ENCODE peak calls at places on chromosomes 11 and 22, in six cellular contexts. B, G, F, S, Z and R are unnamed samples.

GRCh38 chr11:100929377-100929776 is 200.2 kb downstream of the PGR start:
- DNase-seq in B (no peak), G (no peak), F (no peak), S (no peak), Z (no peak), R (no peak)

GRCh38 chr11:45662665-45663485 is 2.5 kb downstream of the CHST1 start:
- DNase-seq in B (no peak), G (peak), F (no peak), S (no peak), Z (peak), R (peak)

GRCh38 chr11:64204080-64204440 is 2.5 kb upstream of the FERMT3 start:
- DNase-seq in B (no peak), G (no peak), F (no peak), S (no peak), Z (no peak), R (no peak)

GRCh38 chr11:132263231-132263630 is 892.8 kb downstream of the NTM start:
- DNase-seq in B (no peak), G (no peak), F (no peak), S (no peak), Z (no peak), R (no peak)

GRCh38 chr11:119055901-119056300 is 1.1 kb downstream of the HYOU1 start:
- DNase-seq in B (no peak), G (no peak), F (no peak), S (no peak), Z (peak), R (peak)

GRCh38 chr22:50119768-50120251 is 30.0 kb downstream of the MOV10L1 start:
- DNase-seq in B (no peak), G (no peak), F (no peak), S (peak), Z (peak), R (no peak)

GRCh38 chr11:68842427-68843051 is 823 bp upstream of the CPT1A start:
- DNase-seq in B (no peak), G (no peak), F (no peak), S (no peak), Z (no peak), R (no peak)

GRCh38 chr11:58923300-58923788 is 15.9 kb upstream of the GLYATL1 start:
- DNase-seq in B (peak), G (peak), F (no peak), S (no peak), Z (no peak), R (peak)

GRCh38 chr11:59973097-59973496 is 9.3 kb downstream of the OOSP4A start:
- DNase-seq in B (no peak), G (no peak), F (no peak), S (no peak), Z (no peak), R (no peak)

GRCh38 chr11:67417425-67417824 is 1.9 kb downstream of the CARNS1 start:
- DNase-seq in B (no peak), G (no peak), F (no peak), S (no peak), Z (no peak), R (no peak)

GRCh38 chr11:113952588-113952987 is 22.3 kb upstream of the HTR3A start:
- DNase-seq in B (peak), G (no peak), F (no peak), S (no peak), Z (no peak), R (no peak)

GRCh38 chr11:109547356-109548027 is 125.5 kb downstream of the C11orf87 start:
- DNase-seq in B (no peak), G (no peak), F (no peak), S (no peak), Z (no peak), R (no peak)

GRCh38 chr22:41770715-41771452 is 29.6 kb upstream of the CCDC134 start:
- DNase-seq in B (no peak), G (no peak), F (no peak), S (no peak), Z (no peak), R (no peak)

GRCh38 chr22:37566329-37566837 is 6.1 kb downstream of the CDC42EP1 start:
- DNase-seq in B (peak), G (no peak), F (no peak), S (no peak), Z (no peak), R (no peak)

GRCh38 chr11:8354622-8355417 is 91.1 kb upstream of the LMO1 start:
- DNase-seq in B (no peak), G (no peak), F (no peak), S (no peak), Z (no peak), R (no peak)

GRCh38 chr11:128399186-128399585 is 188.2 kb downstream of the ETS1 start:
- DNase-seq in B (no peak), G (no peak), F (no peak), S (no peak), Z (peak), R (no peak)

GRCh38 chr11:85682330-85683305 is 3.4 kb downstream of the CCDC89 start:
- DNase-seq in B (peak), G (peak), F (peak), S (no peak), Z (peak), R (no peak)

GRCh38 chr11:70522261-70522612 is 123.9 kb downstream of the CTTN start:
- DNase-seq in B (no peak), G (no peak), F (no peak), S (no peak), Z (no peak), R (no peak)

GRCh38 chr11:32168924-32169323 is 78.0 kb downstream of the RCN1 start:
- DNase-seq in B (no peak), G (no peak), F (no peak), S (no peak), Z (no peak), R (no peak)

GRCh38 chr11:38562562-38562961 is 1964.5 kb upstream of the RAG2 start:
- DNase-seq in B (no peak), G (no peak), F (no peak), S (no peak), Z (no peak), R (no peak)

GRCh38 chr22:45082795-45083194 is 73.0 kb upstream of the PHF21B start:
- DNase-seq in B (no peak), G (peak), F (no peak), S (no peak), Z (no peak), R (no peak)

GRCh38 chr11:34825670-34826383 is 90.4 kb downstream of the APIP start:
- DNase-seq in B (peak), G (peak), F (no peak), S (no peak), Z (no peak), R (peak)

GRCh38 chr11:72924568-72925190 is 110.5 kb downstream of the ATG16L2 start:
- DNase-seq in B (no peak), G (peak), F (no peak), S (no peak), Z (peak), R (peak)

GRCh38 chr11:127816959-127817358 is 770.4 kb downstream of the ETS1 start:
- DNase-seq in B (no peak), G (no peak), F (no peak), S (no peak), Z (no peak), R (no peak)

GRCh38 chr11:120339394-120339890 is 3.2 kb downstream of the ARHGEF12 start:
- DNase-seq in B (peak), G (peak), F (no peak), S (no peak), Z (peak), R (peak)

GRCh38 chr22:37563153-37564081 is 3.1 kb downstream of the CDC42EP1 start:
- DNase-seq in B (peak), G (peak), F (no peak), S (peak), Z (peak), R (peak)

GRCh38 chr11:131691558-131692041 is 321.2 kb downstream of the NTM start:
- DNase-seq in B (no peak), G (peak), F (peak), S (no peak), Z (peak), R (no peak)

GRCh38 chr11:68471360-68472340 is 11.1 kb downstream of the PPP6R3 start:
- DNase-seq in B (no peak), G (no peak), F (no peak), S (no peak), Z (no peak), R (no peak)

GRCh38 chr22:19622061-19622441 is 92.3 kb upstream of the SEPTIN5 start:
- DNase-seq in B (no peak), G (no peak), F (no peak), S (no peak), Z (no peak), R (no peak)

GRCh38 chr11:6402561-6402981 is 12.3 kb downstream of the SMPD1 start:
- DNase-seq in B (peak), G (no peak), F (peak), S (no peak), Z (no peak), R (no peak)
- TF ChIP-seq POLR2AphosphoS5 in B (no peak), G (no peak), F (no peak), S (no peak), Z (no peak), R (no peak)

GRCh38 chr22:17911887-17912286 is 112.5 kb downstream of the MICAL3 start:
- DNase-seq in B (no peak), G (no peak), F (no peak), S (no peak), Z (no peak), R (no peak)

GRCh38 chr22:17912942-17913704 is 111.2 kb downstream of the MICAL3 start:
- DNase-seq in B (no peak), G (no peak), F (no peak), S (no peak), Z (no peak), R (no peak)

GRCh38 chr22:17907731-17908051 is 116.7 kb downstream of the MICAL3 start:
- DNase-seq in B (no peak), G (no peak), F (no peak), S (no peak), Z (no peak), R (no peak)

GRCh38 chr22:17911312-17911705 is 113.1 kb downstream of the MICAL3 start:
- DNase-seq in B (no peak), G (no peak), F (no peak), S (no peak), Z (no peak), R (no peak)

DNA sequence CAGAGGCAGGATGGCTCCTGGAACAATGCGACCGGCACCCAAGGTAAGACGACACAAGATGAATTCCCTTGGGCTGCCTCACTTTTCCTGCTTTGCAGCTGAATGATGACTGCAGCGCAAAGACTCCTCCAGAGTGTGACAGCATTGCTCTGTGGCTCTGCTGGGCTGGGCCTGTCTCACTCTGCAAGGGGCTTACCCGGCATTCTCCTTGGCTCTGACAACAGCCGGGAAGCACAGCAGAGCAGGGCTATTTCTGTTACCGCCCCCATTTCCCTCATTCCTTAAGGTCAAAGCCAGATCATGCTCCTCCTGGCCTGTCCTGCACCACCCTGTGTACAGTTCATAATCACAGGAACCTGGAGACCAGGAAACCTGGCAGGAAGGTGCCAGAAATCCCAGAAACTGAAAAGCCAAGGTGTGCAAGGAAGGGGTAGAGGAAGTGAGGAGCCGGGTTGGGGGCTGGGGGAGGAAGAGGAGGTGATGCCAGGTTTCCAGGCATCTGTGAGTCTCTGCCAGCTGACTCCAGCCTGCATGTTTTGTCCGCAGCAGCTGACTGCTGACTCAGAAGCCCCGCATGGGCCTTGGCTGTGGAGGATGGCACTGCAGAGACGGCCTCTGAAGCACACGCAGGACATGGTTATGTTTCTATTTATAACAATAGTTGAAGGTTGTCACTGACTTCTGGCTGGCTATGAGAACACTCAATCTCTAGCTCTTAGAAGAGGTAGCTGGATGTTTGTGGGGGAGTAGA is 113.6 kb downstream of the MICAL3 start:
- DNase-seq in B (peak), G (peak), F (no peak), S (no peak), Z (peak), R (no peak)
- TF ChIP-seq POLR2AphosphoS5 in B (peak), G (no peak), F (no peak), S (no peak), Z (peak), R (no peak)

GRCh38 chr11:28834877-28835276 is 726.7 kb downstream of the METTL15 start:
- DNase-seq in B (no peak), G (no peak), F (no peak), S (no peak), Z (peak), R (no peak)

GRCh38 chr11:28835790-28836189 is 727.6 kb downstream of the METTL15 start:
- DNase-seq in B (no peak), G (no peak), F (no peak), S (no peak), Z (peak), R (no peak)

GRCh38 chr11:28835317-28835716 is 727.1 kb downstream of the METTL15 start:
- DNase-seq in B (no peak), G (no peak), F (no peak), S (no peak), Z (no peak), R (no peak)

GRCh38 chr11:28833169-28833568 is 725.0 kb downstream of the METTL15 start:
- DNase-seq in B (no peak), G (no peak), F (no peak), S (no peak), Z (no peak), R (no peak)

DNA sequence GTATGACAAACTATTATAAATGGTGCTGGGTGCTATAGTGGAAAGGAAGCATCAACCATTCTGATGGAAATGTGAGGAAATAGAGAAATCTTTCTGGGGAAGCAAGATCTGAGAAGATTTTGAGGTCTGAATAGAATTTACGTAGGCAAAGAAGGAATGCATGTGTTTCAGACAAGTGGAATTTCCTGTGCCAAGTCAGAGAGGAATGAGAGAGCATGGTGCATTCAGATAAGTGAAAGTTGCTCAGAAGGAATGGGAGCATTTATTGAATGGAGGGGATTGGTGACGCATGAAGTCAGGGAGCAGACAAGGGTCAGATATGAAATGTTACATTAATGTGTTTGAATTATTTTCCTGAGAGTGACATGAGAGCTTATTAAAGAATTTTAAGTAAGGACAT is 725.5 kb downstream of the METTL15 start:
- DNase-seq in B (no peak), G (no peak), F (no peak), S (no peak), Z (peak), R (no peak)
- TF ChIP-seq POLR2AphosphoS5 in B (no peak), G (no peak), F (no peak), S (no peak), Z (peak), R (no peak)

GRCh38 chr22:36299911-36300310 is 47.0 kb downstream of the APOL1 start:
- DNase-seq in B (no peak), G (no peak), F (no peak), S (no peak), Z (no peak), R (no peak)

GRCh38 chr22:36301851-36302250 is 48.9 kb downstream of the APOL1 start:
- DNase-seq in B (no peak), G (no peak), F (no peak), S (no peak), Z (no peak), R (no peak)

GRCh38 chr22:36299295-36299694 is 46.4 kb downstream of the APOL1 start:
- DNase-seq in B (no peak), G (no peak), F (no peak), S (no peak), Z (no peak), R (no peak)

GRCh38 chr22:36301384-36301828 is 48.5 kb downstream of the APOL1 start:
- DNase-seq in B (peak), G (peak), F (peak), S (no peak), Z (peak), R (peak)

DNA sequence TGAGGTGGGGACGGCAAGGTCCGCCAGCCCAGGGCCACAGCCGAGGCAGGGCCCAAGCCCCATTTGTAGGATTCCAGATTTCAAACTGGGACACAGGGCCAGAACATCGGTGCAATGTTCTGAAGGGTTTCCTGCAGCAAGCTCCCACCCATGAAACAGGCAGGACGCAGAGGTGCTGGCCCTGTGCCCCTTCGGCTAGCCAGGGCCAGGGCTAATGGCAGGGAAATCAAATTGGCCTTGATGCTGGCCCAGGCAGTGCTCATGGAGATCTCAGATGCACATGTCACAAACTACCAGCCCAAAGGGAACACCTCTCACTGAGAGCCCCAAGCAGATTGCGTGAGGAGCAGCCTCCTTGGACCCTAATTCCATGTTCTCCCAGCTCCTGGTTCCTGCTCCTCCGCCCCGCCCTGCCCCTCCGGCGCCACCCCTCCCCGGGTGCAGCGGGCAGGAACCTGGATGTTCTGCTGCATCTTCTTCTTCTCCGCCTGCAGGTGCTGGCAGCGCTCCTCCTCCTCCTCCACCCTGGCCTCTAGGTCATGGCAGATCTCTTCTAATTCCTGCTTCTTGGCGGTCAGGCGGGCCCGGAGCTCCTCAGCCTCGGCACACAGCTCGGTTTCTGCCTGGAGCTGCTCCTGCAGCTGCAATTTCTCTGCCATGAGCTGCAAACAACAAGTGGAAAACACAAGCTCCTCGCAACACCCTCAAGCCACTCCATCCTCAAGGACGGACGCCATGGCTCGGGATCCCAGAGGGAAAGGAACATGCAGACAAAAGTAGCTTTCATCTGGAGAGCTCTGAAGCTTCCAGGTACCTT is 47.7 kb downstream of the APOL1 start:
- DNase-seq in B (no peak), G (no peak), F (no peak), S (no peak), Z (no peak), R (no peak)
- TF ChIP-seq POLR2AphosphoS5 in B (no peak), G (no peak), F (no peak), S (no peak), Z (peak), R (no peak)

GRCh38 chr11:122468965-122469364 is 186.6 kb upstream of the UBASH3B start:
- DNase-seq in B (no peak), G (no peak), F (no peak), S (no peak), Z (no peak), R (no peak)

GRCh38 chr11:122459064-122459463 is 196.5 kb upstream of the UBASH3B start:
- DNase-seq in B (no peak), G (no peak), F (no peak), S (no peak), Z (no peak), R (no peak)

DNA sequence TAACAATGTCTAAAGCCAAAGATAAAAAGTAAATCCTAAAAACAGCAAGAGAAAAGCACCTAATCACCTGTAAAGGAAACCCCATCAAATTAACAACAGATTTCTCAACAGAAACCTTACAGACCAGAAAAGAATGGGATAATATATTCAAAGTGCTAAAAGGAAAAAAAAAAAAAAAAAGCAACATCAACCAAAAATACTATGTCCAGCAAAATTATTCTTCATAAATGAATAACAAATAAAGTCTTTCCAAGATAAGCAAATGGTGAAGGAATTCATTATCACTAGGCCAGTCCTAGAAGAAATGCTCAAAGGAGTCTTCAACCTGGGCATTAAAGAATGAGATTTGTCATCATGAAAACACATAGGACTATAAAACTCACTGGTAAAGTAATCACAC is 192.0 kb upstream of the UBASH3B start:
- DNase-seq in B (no peak), G (no peak), F (no peak), S (no peak), Z (no peak), R (no peak)
- TF ChIP-seq POLR2AphosphoS5 in B (no peak), G (no peak), F (no peak), S (no peak), Z (no peak), R (no peak)

GRCh38 chr11:1458340-1459218 is 28.0 kb downstream of the MOB2 start:
- DNase-seq in B (peak), G (peak), F (no peak), S (no peak), Z (no peak), R (no peak)
- TF ChIP-seq POLR2AphosphoS5 in B (no peak), G (no peak), F (no peak), S (no peak), Z (no peak), R (no peak)

GRCh38 chr11:111448420-111448819 is 63.8 kb downstream of the BTG4 start:
- DNase-seq in B (no peak), G (no peak), F (no peak), S (peak), Z (no peak), R (no peak)

GRCh38 chr11:111447931-111448330 is 64.3 kb downstream of the BTG4 start:
- DNase-seq in B (no peak), G (no peak), F (no peak), S (peak), Z (no peak), R (no peak)

GRCh38 chr11:111444040-111444439 is 65.0 kb upstream of the POU2AF1 start:
- DNase-seq in B (no peak), G (no peak), F (no peak), S (no peak), Z (no peak), R (no peak)

GRCh38 chr11:111445586-111445985 is 66.5 kb upstream of the POU2AF1 start:
- DNase-seq in B (no peak), G (no peak), F (no peak), S (no peak), Z (peak), R (no peak)

GRCh38 chr11:111446404-111447152 is 65.6 kb downstream of the BTG4 start:
- DNase-seq in B (peak), G (peak), F (peak), S (peak), Z (peak), R (peak)
- TF ChIP-seq POLR2AphosphoS5 in B (no peak), G (no peak), F (no peak), S (no peak), Z (no peak), R (no peak)